ENCODE peak calls at places on chromosomes 1 and 21, in five cellular contexts. One of them, this sample, is unnamed.

GRCh38 chr1:21668232-21669032 is 725 bp downstream of the RAP1GAP start:
- DNase-seq in heart left ventricle: no peak
- DNase-seq in tibial artery: no peak
- DNase-seq in ascending aorta: peak
- DNase-seq in D721Med: no peak
- DNase-seq in this sample: no peak

GRCh38 chr1:59072017-59072947 is 224.6 kb upstream of the FGGY start:
- DNase-seq in D721Med: no peak
- DNase-seq in tibial artery: no peak
- DNase-seq in heart left ventricle: no peak
- DNase-seq in ascending aorta: no peak
- DNase-seq in this sample: no peak

GRCh38 chr1:97877307-97877706 is 43.5 kb downstream of the DPYD start:
- DNase-seq in heart left ventricle: no peak
- DNase-seq in tibial artery: no peak
- DNase-seq in ascending aorta: no peak
- DNase-seq in D721Med: no peak
- DNase-seq in this sample: no peak

GRCh38 chr1:164726235-164726634 is 167.3 kb downstream of the PBX1 start:
- DNase-seq in tibial artery: no peak
- DNase-seq in ascending aorta: no peak
- DNase-seq in heart left ventricle: no peak
- DNase-seq in D721Med: no peak
- DNase-seq in this sample: no peak

GRCh38 chr1:30085814-30086770 is 637.3 kb downstream of the MATN1 start:
- DNase-seq in D721Med: peak
- DNase-seq in ascending aorta: peak
- DNase-seq in tibial artery: peak
- DNase-seq in heart left ventricle: peak
- DNase-seq in this sample: peak

GRCh38 chr1:94989398-94989797 is 62.5 kb upstream of the CNN3 start:
- DNase-seq in tibial artery: no peak
- DNase-seq in D721Med: no peak
- DNase-seq in ascending aorta: no peak
- DNase-seq in heart left ventricle: no peak
- DNase-seq in this sample: no peak

GRCh38 chr21:19684328-19684727 is 1280.7 kb upstream of the TMPRSS15 start:
- DNase-seq in tibial artery: no peak
- DNase-seq in heart left ventricle: peak
- DNase-seq in D721Med: no peak
- DNase-seq in ascending aorta: no peak
- DNase-seq in this sample: no peak

GRCh38 chr21:36738489-36739126 is 39.7 kb downstream of the SIM2 start:
- DNase-seq in heart left ventricle: no peak
- DNase-seq in tibial artery: no peak
- DNase-seq in D721Med: no peak
- DNase-seq in ascending aorta: peak
- DNase-seq in this sample: no peak

GRCh38 chr1:154998818-154999650 is 3.6 kb upstream of the ZBTB7B start:
- DNase-seq in D721Med: peak
- DNase-seq in tibial artery: peak
- DNase-seq in heart left ventricle: peak
- DNase-seq in ascending aorta: peak
- DNase-seq in this sample: no peak

GRCh38 chr1:71717186-71717585 is 565.2 kb downstream of the NEGR1 start:
- DNase-seq in ascending aorta: no peak
- DNase-seq in heart left ventricle: no peak
- DNase-seq in tibial artery: no peak
- DNase-seq in D721Med: no peak
- DNase-seq in this sample: no peak

DNA sequence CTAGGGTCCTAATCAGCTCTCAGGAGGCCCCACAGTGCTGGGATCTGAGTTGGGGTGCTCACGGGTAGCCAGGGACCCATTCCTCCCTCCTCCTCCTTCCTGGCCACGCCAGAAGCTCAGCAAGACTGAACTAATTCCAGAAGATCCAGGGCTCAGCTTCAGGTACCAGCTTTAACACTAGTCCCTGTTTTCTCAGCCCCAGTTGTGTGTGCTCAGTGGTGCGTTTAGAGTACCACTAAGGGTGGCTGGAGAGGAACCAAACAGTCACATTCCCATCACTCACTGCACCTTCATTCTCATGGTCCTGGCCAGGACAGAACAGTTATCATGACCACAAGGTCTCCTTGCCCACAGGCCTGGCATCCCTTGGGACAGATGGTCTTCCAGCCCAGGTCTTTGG is 20.8 kb downstream of the PKP1 start:
- DNase-seq in heart left ventricle: no peak
- DNase-seq in ascending aorta: no peak
- DNase-seq in D721Med: no peak
- DNase-seq in tibial artery: no peak
- DNase-seq in this sample: no peak
- TF ChIP-seq CTCF in heart left ventricle: no peak
- TF ChIP-seq CTCF in ascending aorta: no peak
- TF ChIP-seq CTCF in D721Med: no peak
- TF ChIP-seq CTCF in tibial artery: no peak
- TF ChIP-seq CTCF in this sample: no peak

GRCh38 chr1:92329356-92330129 is 30.7 kb downstream of the RPAP2 start:
- DNase-seq in heart left ventricle: no peak
- DNase-seq in D721Med: no peak
- DNase-seq in ascending aorta: no peak
- DNase-seq in tibial artery: no peak
- DNase-seq in this sample: no peak
- TF ChIP-seq CTCF in heart left ventricle: no peak
- TF ChIP-seq CTCF in D721Med: no peak
- TF ChIP-seq CTCF in ascending aorta: no peak
- TF ChIP-seq CTCF in tibial artery: no peak
- TF ChIP-seq CTCF in this sample: no peak

DNA sequence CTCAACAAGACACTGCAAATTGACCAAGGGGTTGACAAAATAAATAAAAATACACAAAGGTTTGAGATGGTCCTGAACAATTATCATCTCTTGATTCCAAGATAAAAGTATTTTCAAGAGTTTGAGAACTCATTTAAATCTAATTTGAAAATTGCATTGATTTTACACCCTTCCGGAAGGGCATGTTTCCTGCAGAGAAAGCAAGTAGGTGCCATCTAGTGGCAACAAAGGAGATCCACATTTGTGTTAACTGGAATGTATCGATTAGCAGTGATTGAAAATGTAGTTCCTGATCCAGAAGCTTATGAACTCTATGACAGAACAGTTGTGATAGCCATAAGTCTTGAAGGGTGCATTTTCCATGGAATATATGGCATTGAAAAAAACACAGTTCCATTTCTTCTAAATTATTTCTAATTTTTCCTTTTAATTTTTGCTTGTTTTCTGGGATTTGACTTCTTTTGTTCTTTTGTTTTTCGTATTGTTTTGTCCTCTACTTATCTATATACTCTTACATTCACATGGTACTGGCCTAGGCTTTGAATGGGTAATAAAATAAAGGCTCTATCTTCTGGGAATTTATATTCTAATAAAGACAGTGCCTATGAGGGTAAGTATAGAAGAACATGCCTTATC is 143.7 kb downstream of the DNM3 start:
- DNase-seq in tibial artery: no peak
- DNase-seq in D721Med: no peak
- DNase-seq in ascending aorta: no peak
- DNase-seq in heart left ventricle: no peak
- DNase-seq in this sample: no peak
- TF ChIP-seq CTCF in tibial artery: peak
- TF ChIP-seq CTCF in D721Med: peak
- TF ChIP-seq CTCF in ascending aorta: peak
- TF ChIP-seq CTCF in heart left ventricle: peak
- TF ChIP-seq CTCF in this sample: peak

GRCh38 chr1:28756846-28757245 is 20.1 kb downstream of the YTHDF2 start:
- DNase-seq in heart left ventricle: no peak
- DNase-seq in tibial artery: no peak
- DNase-seq in D721Med: no peak
- DNase-seq in ascending aorta: no peak
- DNase-seq in this sample: peak
- TF ChIP-seq CTCF in heart left ventricle: no peak
- TF ChIP-seq CTCF in tibial artery: no peak
- TF ChIP-seq CTCF in D721Med: peak
- TF ChIP-seq CTCF in ascending aorta: no peak
- TF ChIP-seq CTCF in this sample: peak

GRCh38 chr1:119314001-119314796 is 54.4 kb upstream of the HAO2 start:
- DNase-seq in heart left ventricle: no peak
- DNase-seq in ascending aorta: no peak
- DNase-seq in tibial artery: no peak
- DNase-seq in D721Med: no peak
- DNase-seq in this sample: no peak

GRCh38 chr1:119321661-119322419 is 46.7 kb upstream of the HAO2 start:
- DNase-seq in ascending aorta: no peak
- DNase-seq in heart left ventricle: no peak
- DNase-seq in tibial artery: no peak
- DNase-seq in D721Med: no peak
- DNase-seq in this sample: no peak

GRCh38 chr1:119320100-119320499 is 48.5 kb upstream of the HAO2 start:
- DNase-seq in tibial artery: no peak
- DNase-seq in D721Med: no peak
- DNase-seq in heart left ventricle: no peak
- DNase-seq in ascending aorta: no peak
- DNase-seq in this sample: no peak

GRCh38 chr1:119318466-119319309 is 49.9 kb upstream of the HAO2 start:
- DNase-seq in D721Med: no peak
- DNase-seq in ascending aorta: no peak
- DNase-seq in heart left ventricle: no peak
- DNase-seq in tibial artery: no peak
- DNase-seq in this sample: no peak

GRCh38 chr1:119316870-119317416 is 51.6 kb upstream of the HAO2 start:
- DNase-seq in heart left ventricle: no peak
- DNase-seq in D721Med: no peak
- DNase-seq in tibial artery: no peak
- DNase-seq in ascending aorta: no peak
- DNase-seq in this sample: no peak
- TF ChIP-seq CTCF in heart left ventricle: no peak
- TF ChIP-seq CTCF in D721Med: no peak
- TF ChIP-seq CTCF in tibial artery: no peak
- TF ChIP-seq CTCF in ascending aorta: no peak
- TF ChIP-seq CTCF in this sample: no peak

GRCh38 chr21:32329331-32329730 is 30.7 kb downstream of the MRAP start:
- DNase-seq in D721Med: no peak
- DNase-seq in tibial artery: peak
- DNase-seq in ascending aorta: peak
- DNase-seq in heart left ventricle: no peak
- DNase-seq in this sample: peak
- TF ChIP-seq CTCF in D721Med: no peak
- TF ChIP-seq CTCF in tibial artery: no peak
- TF ChIP-seq CTCF in ascending aorta: no peak
- TF ChIP-seq CTCF in heart left ventricle: no peak
- TF ChIP-seq CTCF in this sample: no peak

DNA sequence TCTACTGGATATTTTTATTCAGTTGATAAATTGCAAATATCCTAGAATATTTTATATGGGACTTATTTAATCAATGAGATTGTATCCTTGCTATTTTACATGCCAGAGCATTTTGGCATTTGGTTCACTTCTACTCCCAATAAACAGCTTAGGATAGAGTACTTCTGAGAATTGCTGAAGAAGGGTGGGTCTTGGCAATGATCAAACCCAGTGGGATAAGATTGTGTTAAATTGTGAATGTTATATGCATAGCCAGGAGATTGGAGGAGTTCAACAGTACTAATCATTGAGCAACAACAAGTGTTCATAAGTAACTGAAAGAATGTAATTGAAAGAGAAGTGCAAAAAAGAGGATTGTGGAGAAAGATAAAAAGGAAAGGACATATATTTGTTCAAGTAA is 60.1 kb downstream of the SDCCAG8 start:
- DNase-seq in heart left ventricle: no peak
- DNase-seq in D721Med: no peak
- DNase-seq in ascending aorta: no peak
- DNase-seq in tibial artery: no peak
- DNase-seq in this sample: no peak
- TF ChIP-seq CTCF in heart left ventricle: no peak
- TF ChIP-seq CTCF in D721Med: no peak
- TF ChIP-seq CTCF in ascending aorta: no peak
- TF ChIP-seq CTCF in tibial artery: no peak
- TF ChIP-seq CTCF in this sample: no peak